ENCODE peak calls at places on chromosomes 11 and 22, in four cellular contexts. P is tibial nerve, I is IMR-90, T is upper lobe of right lung. F is an unnamed sample.

GRCh38 chr11:76197332-76197731 is 9.0 kb downstream of the WNT11 start:
- DNase-seq in P (no peak), I (no peak), T (no peak), F (no peak)

GRCh38 chr11:34986883-34987525 is 70.6 kb downstream of the PDHX start:
- DNase-seq in P (no peak), I (no peak), T (no peak), F (no peak)

GRCh38 chr22:50255099-50255498 is 4.0 kb upstream of the HDAC10 start:
- DNase-seq in P (no peak), I (no peak), T (no peak), F (no peak)

GRCh38 chr11:86369668-86370067 is 5.0 kb upstream of the CCDC81 start:
- DNase-seq in P (no peak), I (no peak), T (no peak), F (no peak)

GRCh38 chr11:65014146-65014960 is at the start of gene ARL2:
- DNase-seq in P (no peak), I (no peak), T (peak; percentile 91), F (peak; percentile 43)

GRCh38 chr22:37260939-37261338 is 16.9 kb upstream of the RAC2 start:
- DNase-seq in P (no peak), I (peak; percentile 51), T (peak; percentile 73), F (peak; percentile 50)

GRCh38 chr11:43927925-43928707 is 14.3 kb upstream of the C11orf96 start:
- DNase-seq in P (no peak), I (no peak), T (no peak), F (no peak)

GRCh38 chr11:76918941-76919386 is 58.2 kb downstream of the ACER3 start:
- DNase-seq in P (no peak), I (peak; percentile 78), T (no peak), F (no peak)

GRCh38 chr22:24516301-24516737 is 21.2 kb downstream of the UPB1 start:
- DNase-seq in P (no peak), I (peak; percentile 93), T (no peak), F (no peak)

GRCh38 chr11:74373382-74373781 is 24.9 kb downstream of the PGM2L1 start:
- DNase-seq in P (no peak), I (peak; percentile 44), T (no peak), F (no peak)

GRCh38 chr22:35538801-35539321 is 1.8 kb upstream of the RASD2 start:
- DNase-seq in P (no peak), I (no peak), T (no peak), F (no peak)

GRCh38 chr22:36435516-36436415 is 45.7 kb downstream of the TXN2 start:
- DNase-seq in P (no peak), I (no peak), T (no peak), F (no peak)

GRCh38 chr11:1943977-1944376 is 3.2 kb upstream of the MRPL23 start:
- DNase-seq in P (no peak), I (peak; percentile 5), T (peak; percentile 54), F (no peak)

GRCh38 chr11:71201936-71202597 is 50.3 kb downstream of the SHANK2 start:
- DNase-seq in P (no peak), I (no peak), T (no peak), F (no peak)

GRCh38 chr22:24994070-24994763 is 41.7 kb downstream of the KIAA1671 start:
- DNase-seq in P (no peak), I (no peak), T (no peak), F (no peak)

GRCh38 chr11:12043959-12044772 is 35.7 kb upstream of the DKK3 start:
- DNase-seq in P (peak; percentile 76), I (peak; percentile 100), T (peak; percentile 94), F (peak; percentile 81)

GRCh38 chr11:117604349-117604995 is 192.5 kb downstream of the DSCAML1 start:
- DNase-seq in P (no peak), I (peak; percentile 32), T (no peak), F (no peak)

GRCh38 chr11:12786891-12787290 is 112.7 kb downstream of the TEAD1 start:
- DNase-seq in P (no peak), I (no peak), T (no peak), F (no peak)

GRCh38 chr11:84899134-84899533 is 728.0 kb downstream of the DLG2 start:
- DNase-seq in P (no peak), I (no peak), T (no peak), F (no peak)

GRCh38 chr11:126992065-126992803 is 8.3 kb downstream of the KIRREL3 start:
- DNase-seq in P (no peak), I (peak; percentile 98), T (no peak), F (no peak)

DNA sequence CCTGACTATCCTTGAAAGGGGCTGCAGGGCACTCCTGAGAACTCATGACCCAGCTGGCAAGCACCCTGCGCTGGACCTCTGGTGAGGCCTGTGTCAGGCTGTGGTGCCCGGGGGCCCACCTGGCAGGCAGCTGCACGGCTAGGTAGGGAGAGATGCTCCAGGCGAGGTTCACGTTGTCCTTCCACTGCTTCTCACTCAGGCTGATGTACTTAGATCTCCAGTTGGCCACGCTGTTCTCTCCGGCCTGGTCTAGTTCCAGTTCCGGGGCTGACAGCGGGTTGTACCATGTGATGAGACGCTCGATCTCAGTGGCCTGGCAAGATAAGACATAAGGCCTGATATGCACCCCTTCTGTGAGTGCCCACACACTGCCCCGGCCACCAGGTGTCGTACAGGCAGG is 44.7 kb upstream of the SERPIND1 start:
- DNase-seq in P (no peak), I (no peak), T (no peak), F (no peak)
- TF ChIP-seq CTCF in P (no peak), I (no peak), T (no peak), F (no peak)

GRCh38 chr11:17369685-17370243 is 18.2 kb downstream of the NCR3LG1 start:
- DNase-seq in P (no peak), I (no peak), T (no peak), F (no peak)
- H3K9me3 ChIP-seq in P (peaks cover 9% of the 10 kb centered on the region), I (peaks cover 47% of the 10 kb centered on the region), T (peaks cover 45% of the 10 kb centered on the region), F (peaks cover 34% of the 10 kb centered on the region)

GRCh38 chr11:45167283-45167682 is 20.8 kb downstream of the PRDM11 start:
- DNase-seq in P (no peak), I (no peak), T (peak; percentile 6), F (no peak)
- H3K27ac ChIP-seq in P (no peak overlapping the region), I (no peak overlapping the region), T (no peak overlapping the region), F (no peak overlapping the region)

DNA sequence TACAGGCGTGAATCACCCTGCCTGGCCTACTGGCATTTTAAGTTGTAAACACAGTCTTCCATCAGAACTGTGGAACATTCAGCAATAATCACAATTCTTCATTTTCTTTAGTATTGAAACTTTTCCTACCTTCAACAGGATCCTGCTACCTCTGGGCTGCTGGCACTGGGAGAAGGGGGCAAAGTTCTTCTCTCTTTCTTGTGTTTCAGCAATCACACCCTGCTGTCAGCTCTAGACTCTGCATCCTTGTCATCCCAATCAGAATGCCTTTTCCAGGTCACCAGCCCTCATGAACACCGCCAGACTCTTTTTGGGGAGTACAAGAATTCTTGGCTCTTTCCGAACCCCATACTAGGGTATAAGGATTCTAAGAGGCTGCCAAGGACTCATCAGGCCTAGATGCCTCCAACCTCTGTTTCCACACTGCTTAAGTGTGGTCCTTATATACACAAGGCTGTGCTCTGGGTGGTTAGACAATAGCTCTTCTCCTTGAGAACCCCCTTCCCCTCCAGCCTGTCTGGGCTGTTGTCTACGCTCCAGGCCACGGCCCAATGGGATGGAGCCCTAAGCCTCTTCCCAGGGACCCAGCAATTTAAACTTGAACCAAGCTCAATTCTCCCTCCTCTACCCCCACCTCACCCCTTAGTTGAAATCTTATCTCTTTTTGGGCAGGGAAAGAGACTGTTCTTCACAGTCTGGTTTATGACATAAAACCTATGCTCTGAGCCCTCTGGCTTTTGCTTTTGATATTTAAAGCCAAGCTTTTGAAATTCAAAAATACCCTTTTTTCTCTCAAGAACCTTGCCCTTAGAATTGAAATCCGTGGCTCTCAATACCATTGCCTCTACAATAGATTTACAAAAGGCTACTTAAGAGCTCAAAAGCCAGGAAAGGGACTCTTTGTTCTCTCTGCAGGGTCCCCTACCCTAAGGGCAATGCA is 327.4 kb downstream of the BUD13 start:
- DNase-seq in P (no peak), I (no peak), T (no peak), F (no peak)
- TF ChIP-seq CTCF in P (no peak), I (no peak), T (no peak), F (no peak)

GRCh38 chr22:48154169-48154942 is 1391.9 kb downstream of the TBC1D22A start:
- DNase-seq in P (no peak), I (no peak), T (no peak), F (no peak)

GRCh38 chr22:48153726-48154125 is 1391.3 kb downstream of the TBC1D22A start:
- DNase-seq in P (no peak), I (no peak), T (no peak), F (no peak)

GRCh38 chr22:48155446-48155845 is 1393.0 kb downstream of the TBC1D22A start:
- DNase-seq in P (no peak), I (no peak), T (no peak), F (no peak)

GRCh38 chr22:48156603-48157355 is 1394.3 kb downstream of the TBC1D22A start:
- DNase-seq in P (no peak), I (no peak), T (no peak), F (no peak)

DNA sequence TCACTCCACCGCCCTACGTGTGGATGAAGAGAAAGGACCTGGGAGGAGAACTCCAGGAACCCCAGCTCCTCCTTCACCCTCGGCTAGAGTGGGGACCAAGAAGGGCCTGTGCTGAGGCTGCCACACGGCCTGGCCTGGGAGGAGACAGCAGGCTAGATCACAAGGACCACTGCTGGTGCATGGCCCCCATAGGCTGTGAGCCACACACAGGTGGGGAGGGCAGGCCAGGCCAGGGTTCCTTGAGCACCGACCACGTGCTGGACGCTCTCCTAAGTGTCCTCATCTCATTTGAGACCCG is 1392.4 kb downstream of the TBC1D22A start:
- DNase-seq in P (no peak), I (no peak), T (no peak), F (no peak)
- H3K9me3 ChIP-seq in P (no peaks in the 10 kb centered on the region), I (peaks cover 53% of the 10 kb centered on the region), T (no peaks in the 10 kb centered on the region), F (no peaks in the 10 kb centered on the region)

GRCh38 chr11:18792066-18792591 is 531 bp upstream of the PTPN5 start:
- DNase-seq in P (no peak), I (no peak), T (no peak), F (no peak)
- H3K27ac ChIP-seq in P (no peak overlapping the region), I (no peak overlapping the region), T (no peak overlapping the region), F (no peak overlapping the region)

GRCh38 chr22:26139320-26139719 is 29.9 kb upstream of the SEZ6L start:
- DNase-seq in P (no peak), I (no peak), T (no peak), F (peak; percentile 10)

GRCh38 chr22:26131755-26132154 is 37.5 kb upstream of the SEZ6L start:
- DNase-seq in P (no peak), I (no peak), T (no peak), F (no peak)

GRCh38 chr22:26134654-26135330 is 34.5 kb upstream of the SEZ6L start:
- DNase-seq in P (no peak), I (no peak), T (no peak), F (no peak)
- TF ChIP-seq CTCF in P (no peak), I (no peak), T (no peak), F (no peak)

GRCh38 chr11:130727715-130728114 is 188.6 kb downstream of the SNX19 start:
- DNase-seq in P (no peak), I (no peak), T (no peak), F (no peak)

GRCh38 chr11:130726234-130726559 is 190.1 kb downstream of the SNX19 start:
- DNase-seq in P (no peak), I (peak; percentile 65), T (no peak), F (peak; percentile 61)

GRCh38 chr11:130728185-130729160 is 187.8 kb downstream of the SNX19 start:
- DNase-seq in P (no peak), I (no peak), T (no peak), F (no peak)

GRCh38 chr11:130725417-130726233 is 190.7 kb downstream of the SNX19 start:
- DNase-seq in P (no peak), I (peak; percentile 44), T (no peak), F (no peak)

GRCh38 chr11:130726647-130727046 is 189.6 kb downstream of the SNX19 start:
- DNase-seq in P (no peak), I (no peak), T (no peak), F (peak; percentile 30)
- H3K9me3 ChIP-seq in P (no peaks in the 10 kb centered on the region), I (peaks cover 6% of the 10 kb centered on the region), T (peaks cover 11% of the 10 kb centered on the region), F (peaks cover 20% of the 10 kb centered on the region)